ENCODE peak calls at places on chromosomes 4 and X, in six cellular contexts. M, K, O, B, E and I are unnamed samples.

GRCh38 chr4:89161841-89162240 is 50.5 kb downstream of the TIGD2 start:
- DNase-seq in E (no peak), K (no peak), O (no peak), B (no peak), M (no peak), I (no peak)

GRCh38 chr4:21742326-21742725 is 206.2 kb downstream of the KCNIP4 start:
- DNase-seq in E (no peak), M (no peak), B (no peak), K (no peak), O (no peak), I (no peak)

GRCh38 chrX:102835504-102836146 is 101.4 kb upstream of the RAB40AL start:
- DNase-seq in O (peak), M (no peak), E (no peak), B (peak), K (no peak), I (no peak)

GRCh38 chr4:29770627-29771026 is 949.5 kb upstream of the PCDH7 start:
- DNase-seq in E (no peak), K (no peak), B (no peak), O (no peak), M (no peak), I (no peak)

GRCh38 chr4:88448905-88449689 is 7.8 kb upstream of the HERC5 start:
- DNase-seq in B (no peak), E (no peak), O (no peak), K (no peak), M (no peak), I (no peak)

GRCh38 chr4:109359040-109359646 is 56.7 kb upstream of the COL25A1 start:
- DNase-seq in M (no peak), B (no peak), E (no peak), K (no peak), O (no peak), I (no peak)

GRCh38 chr4:153579872-153580271 is 104.2 kb upstream of the TLR2 start:
- DNase-seq in B (no peak), E (no peak), O (no peak), M (no peak), K (no peak), I (no peak)

GRCh38 chr4:174408841-174409552 is 113.3 kb downstream of the HPGD start:
- DNase-seq in O (no peak), B (no peak), K (no peak), E (no peak), M (no peak), I (peak)

GRCh38 chr4:103018391-103019318 is 850 bp downstream of the SLC9B1 start:
- DNase-seq in K (no peak), O (no peak), M (no peak), E (no peak), B (peak), I (peak)

GRCh38 chrX:153719238-153719637 is 4.9 kb downstream of the BCAP31 start:
- DNase-seq in O (no peak), M (no peak), K (no peak), E (no peak), B (no peak), I (no peak)

GRCh38 chr4:157572291-157572690 is 351.8 kb downstream of the GRIA2 start:
- DNase-seq in K (no peak), M (no peak), O (no peak), E (no peak), B (no peak), I (no peak)

GRCh38 chr4:7160951-7161440 is 31.3 kb upstream of the SORCS2 start:
- DNase-seq in E (no peak), K (no peak), M (no peak), B (no peak), O (no peak), I (no peak)

GRCh38 chr4:73599182-73599581 is 21.1 kb downstream of the RASSF6 start:
- DNase-seq in M (peak), K (no peak), E (no peak), O (no peak), B (no peak), I (peak)

GRCh38 chrX:134599173-134599914 is 58.9 kb downstream of the PLAC1 start:
- DNase-seq in M (no peak), O (peak), E (no peak), B (no peak), K (no peak), I (no peak)

GRCh38 chr4:158005021-158005420 is 167.8 kb downstream of the GASK1B start:
- DNase-seq in B (no peak), M (no peak), O (no peak), K (no peak), E (no peak), I (no peak)

GRCh38 chrX:142084611-142085010 is 120.5 kb downstream of the MAGEC2 start:
- DNase-seq in B (no peak), K (no peak), E (no peak), O (no peak), M (no peak), I (no peak)

GRCh38 chrX:97637289-97637688 is 753.6 kb downstream of the RPA4 start:
- DNase-seq in M (no peak), O (no peak), B (no peak), E (no peak), K (no peak), I (no peak)

GRCh38 chr4:8441499-8442091 is 1.0 kb downstream of the TRMT44 start:
- DNase-seq in O (no peak), M (no peak), B (no peak), K (no peak), E (no peak), I (no peak)

GRCh38 chr4:38867478-38868054 is at the start of gene FAM114A1:
- DNase-seq in K (peak), B (no peak), E (no peak), M (peak), O (peak), I (peak)